ENCODE peak calls at places on chromosomes 5 and 9, in seven cellular contexts. Z is breast epithelium, B is A549, R is NB4, C is ovary, H is upper lobe of right lung, Y is IMR-90. K is an unnamed sample.

GRCh38 chr5:78811121-78811832 is 162.7 kb upstream of the LHFPL2 start:
- DNase-seq in Z (no peak), B (no peak), R (no peak), C (no peak), H (no peak), Y (no peak), K (no peak)

GRCh38 chr5:179257190-179257741 is 88.0 kb downstream of the ADAMTS2 start:
- DNase-seq in Z (peak; percentile 47), B (no peak), R (no peak), C (peak; percentile 67), H (peak; percentile 52), Y (no peak), K (no peak)

GRCh38 chr5:136082390-136083193 is 50.1 kb upstream of the SMAD5 start:
- DNase-seq in Z (peak; percentile 68), B (peak; percentile 76), R (peak; percentile 63), C (peak; percentile 85), H (peak; percentile 81), Y (peak; percentile 77), K (peak; percentile 30)

GRCh38 chr9:131799177-131799823 is 59.4 kb upstream of the RAPGEF1 start:
- DNase-seq in Z (no peak), B (no peak), R (peak; percentile 52), C (peak; percentile 53), H (no peak), Y (peak; percentile 34), K (no peak)

GRCh38 chr5:79924936-79925893 is 65.8 kb downstream of the MTX3 start:
- DNase-seq in Z (no peak), B (no peak), R (peak; percentile 11), C (no peak), H (no peak), Y (peak; percentile 41), K (no peak)

GRCh38 chr5:153959134-153959957 is 79.4 kb downstream of the FAM114A2 start:
- DNase-seq in Z (no peak), B (no peak), R (no peak), C (no peak), H (no peak), Y (peak; percentile 45), K (no peak)

GRCh38 chr5:157870837-157871834 is 12.2 kb upstream of the CLINT1 start:
- DNase-seq in Z (no peak), B (peak; percentile 76), R (no peak), C (no peak), H (no peak), Y (peak; percentile 54), K (no peak)

GRCh38 chr5:134273642-134274361 is 47.9 kb upstream of the PPP2CA start:
- DNase-seq in Z (no peak), B (no peak), R (no peak), C (no peak), H (no peak), Y (no peak), K (no peak)

GRCh38 chr5:88785396-88786216 is 97.4 kb downstream of the MEF2C start:
- DNase-seq in Z (no peak), B (peak; percentile 9), R (no peak), C (peak; percentile 28), H (no peak), Y (peak; percentile 93), K (peak; percentile 89)

GRCh38 chr9:94490465-94490864 is 64.4 kb upstream of the PCAT7 start:
- DNase-seq in Z (no peak), B (no peak), R (peak; percentile 12), C (no peak), H (no peak), Y (peak; percentile 3), K (no peak)

GRCh38 chr5:102221949-102222348 is 74.1 kb downstream of the SLCO4C1 start:
- DNase-seq in Z (no peak), B (no peak), R (no peak), C (no peak), H (no peak), Y (no peak), K (no peak)

GRCh38 chr5:102226321-102226720 is 69.8 kb downstream of the SLCO4C1 start:
- DNase-seq in Z (no peak), B (no peak), R (no peak), C (no peak), H (no peak), Y (no peak), K (no peak)

GRCh38 chr5:102222772-102223171 is 73.3 kb downstream of the SLCO4C1 start:
- DNase-seq in Z (no peak), B (no peak), R (no peak), C (no peak), H (no peak), Y (no peak), K (no peak)

GRCh38 chr5:102218159-102218558 is 77.9 kb downstream of the SLCO4C1 start:
- DNase-seq in Z (no peak), B (no peak), R (no peak), C (no peak), H (no peak), Y (no peak), K (no peak)

GRCh38 chr5:102223542-102224444 is 72.3 kb downstream of the SLCO4C1 start:
- DNase-seq in Z (no peak), B (no peak), R (peak; percentile 46), C (no peak), H (no peak), Y (peak; percentile 2), K (peak; percentile 18)
- TF ChIP-seq CTCF in Z (peak; percentile 28), B (peak; percentile 62), R (peak; percentile 24), C (no peak), H (peak; percentile 63), Y (peak; percentile 48), K (peak; percentile 56)

GRCh38 chr9:133276001-133276884 is 1.2 kb upstream of the ABO start:
- DNase-seq in Z (no peak), B (no peak), R (no peak), C (no peak), H (no peak), Y (no peak), K (no peak)

GRCh38 chr9:133274236-133275104 is 531 bp downstream of the ABO start:
- DNase-seq in Z (no peak), B (no peak), R (no peak), C (peak; percentile 62), H (no peak), Y (no peak), K (no peak)

GRCh38 chr9:133275105-133276000 is at the start of gene ABO:
- DNase-seq in Z (no peak), B (no peak), R (no peak), C (peak; percentile 78), H (peak; percentile 77), Y (no peak), K (no peak)

GRCh38 chr9:133273819-133274218 is 1.2 kb downstream of the ABO start:
- DNase-seq in Z (no peak), B (no peak), R (no peak), C (no peak), H (no peak), Y (no peak), K (no peak)

DNA sequence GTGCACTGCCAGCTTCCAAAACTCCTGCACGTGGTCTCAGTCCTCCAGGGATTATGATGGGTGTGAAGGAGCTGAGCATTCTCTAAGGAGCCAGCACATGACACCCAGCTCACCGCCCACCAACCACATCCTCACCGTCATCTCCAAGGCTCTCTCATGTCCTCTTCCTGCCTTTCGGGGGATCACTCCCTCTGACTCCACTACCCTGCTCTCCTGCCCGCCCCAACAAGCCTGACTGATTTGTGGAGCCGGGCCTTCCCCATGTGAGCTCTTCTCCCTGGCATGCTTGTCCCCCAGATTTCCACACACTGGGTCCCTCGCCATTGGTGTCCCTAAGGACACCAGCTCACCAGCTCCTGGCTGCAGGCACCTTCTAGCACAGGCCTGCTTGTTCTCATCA is 1.9 kb downstream of the ABO start:
- DNase-seq in Z (no peak), B (no peak), R (peak; percentile 32), C (no peak), H (no peak), Y (no peak), K (no peak)
- H3K4me3 ChIP-seq in Z (no peak overlapping the region), B (no peak overlapping the region), R (no peak overlapping the region), C (no peak overlapping the region), H (no peak overlapping the region), Y (no peak overlapping the region), K (no peak overlapping the region)

GRCh38 chr5:177022386-177023246 is at the start of gene ZNF346:
- DNase-seq in Z (peak; percentile 88), B (peak; percentile 100), R (peak; percentile 92), C (peak; percentile 92), H (peak; percentile 94), Y (peak; percentile 92), K (peak; percentile 75)

GRCh38 chr5:177025139-177025538 is 2.6 kb downstream of the ZNF346 start:
- DNase-seq in Z (no peak), B (no peak), R (no peak), C (no peak), H (no peak), Y (no peak), K (no peak)

GRCh38 chr5:177023247-177023703 is 779 bp downstream of the ZNF346 start:
- DNase-seq in Z (no peak), B (peak; percentile 24), R (peak; percentile 40), C (no peak), H (no peak), Y (peak; percentile 16), K (no peak)

GRCh38 chr5:177027665-177028064 is 5.2 kb downstream of the ZNF346 start:
- DNase-seq in Z (no peak), B (no peak), R (no peak), C (no peak), H (no peak), Y (no peak), K (no peak)

GRCh38 chr5:177024559-177024958 is 2.1 kb downstream of the ZNF346 start:
- DNase-seq in Z (no peak), B (no peak), R (no peak), C (no peak), H (no peak), Y (no peak), K (no peak)
- TF ChIP-seq CTCF in Z (no peak), B (no peak), R (no peak), C (no peak), H (no peak), Y (no peak), K (no peak)

GRCh38 chr9:34577635-34578240 is 11.8 kb downstream of the CNTFR start:
- DNase-seq in Z (no peak), B (no peak), R (no peak), C (no peak), H (no peak), Y (no peak), K (no peak)
- H3K4me3 ChIP-seq in Z (peak overlapping the region; percentile 67), B (no peak overlapping the region), R (no peak overlapping the region), C (no peak overlapping the region), H (no peak overlapping the region), Y (no peak overlapping the region), K (no peak overlapping the region)

GRCh38 chr5:72402959-72403628 is 82.9 kb downstream of the PTCD2 start:
- DNase-seq in Z (no peak), B (no peak), R (peak; percentile 44), C (no peak), H (no peak), Y (no peak), K (no peak)
- TF ChIP-seq CTCF in Z (peak; percentile 11), B (peak; percentile 20), R (peak; percentile 60), C (no peak), H (peak; percentile 46), Y (peak; percentile 36), K (peak; percentile 43)